ENCODE peak calls at places on chromosomes 11 and 22, in five cellular contexts. J is SW480, L is HFF-Myc, Q is neuronal stem cell, D is COLO829. R is an unnamed sample.
A peak's percentile ranks its signal among the peaks of the same experiment; 100 is the strongest.

GRCh38 chr11:20351870-20352269 is 11.6 kb upstream of the HTATIP2 start:
- DNase-seq in J (peak; percentile 69), L (no peak), Q (no peak), D (no peak), R (no peak)

GRCh38 chr11:72787262-72788104 is 6.4 kb downstream of the STARD10 start:
- DNase-seq in L (no peak), J (peak; percentile 94), Q (no peak), D (no peak), R (no peak)

GRCh38 chr22:30054067-30054763 is 26.0 kb upstream of the HORMAD2 start:
- DNase-seq in Q (no peak), J (no peak), L (no peak), D (no peak), R (no peak)

GRCh38 chr22:41021655-41022454 is 70.5 kb upstream of the EP300 start:
- DNase-seq in L (no peak), J (peak; percentile 67), D (peak; percentile 30), Q (peak; percentile 36), R (peak; percentile 51)

GRCh38 chr11:94145431-94145830 is 16.8 kb downstream of the PANX1 start:
- DNase-seq in L (no peak), Q (no peak), J (no peak), D (no peak), R (no peak)

GRCh38 chr11:83666149-83666548 is 380.0 kb upstream of the CCDC90B start:
- DNase-seq in D (no peak), L (no peak), Q (no peak), J (no peak), R (no peak)

GRCh38 chr11:2215561-2216399 is 44.2 kb upstream of the TH start:
- DNase-seq in D (no peak), Q (no peak), L (no peak), J (peak; percentile 53), R (no peak)

GRCh38 chr11:69841859-69842698 is 22.9 kb upstream of the FGF3 start:
- DNase-seq in D (no peak), Q (no peak), L (no peak), J (peak; percentile 65), R (peak; percentile 82)

GRCh38 chr11:15911377-15912044 is 444.8 kb downstream of the SOX6 start:
- DNase-seq in J (no peak), L (no peak), Q (no peak), D (no peak), R (no peak)

R was measured in SK-MEL-5.